ENCODE peak calls at places on chromosomes 4 and X, in four cellular contexts. A is HCT116, P is sigmoid colon, Z is transverse colon. B is an unnamed sample.

GRCh38 chrX:10239611-10240064 is 82.9 kb downstream of the CLCN4 start:
- DNase-seq in A (no peak), Z (no peak), P (peak), B (no peak)

GRCh38 chrX:106220177-106220576 is 52.1 kb downstream of the PWWP3B start:
- DNase-seq in Z (no peak), P (no peak), A (no peak), B (no peak)

GRCh38 chr4:147479376-147479775 is 1.5 kb upstream of the EDNRA start:
- DNase-seq in P (no peak), Z (no peak), A (no peak), B (no peak)

GRCh38 chrX:153494541-153495361 is at the start of gene BGN:
- DNase-seq in P (no peak), A (no peak), Z (no peak), B (no peak)

GRCh38 chr4:83644677-83645639 is 109.0 kb downstream of the GPAT3 start:
- DNase-seq in Z (no peak), P (no peak), A (peak), B (peak)

GRCh38 chr4:160136021-160136420 is 1033.1 kb downstream of the RAPGEF2 start:
- DNase-seq in A (no peak), Z (no peak), P (no peak), B (no peak)

GRCh38 chrX:19798423-19798822 is 89.0 kb downstream of the SH3KBP1 start:
- DNase-seq in P (no peak), Z (no peak), A (no peak), B (no peak)

GRCh38 chr4:79224777-79225104 is 101.1 kb downstream of the NAA11 start:
- DNase-seq in A (no peak), P (no peak), Z (no peak), B (no peak)

GRCh38 chr4:47703008-47703407 is 134.9 kb downstream of the CORIN start:
- DNase-seq in Z (no peak), P (no peak), A (no peak), B (no peak)
- H3K4me3 ChIP-seq in Z (no peak), P (no peak), A (no peak), B (no peak)

GRCh38 chrX:107701493-107702121 is 73.3 kb downstream of the PRPS1 start:
- DNase-seq in Z (no peak), A (no peak), P (peak), B (no peak)

GRCh38 chrX:107704181-107704580 is 71.4 kb downstream of the TSC22D3 start:
- DNase-seq in P (no peak), Z (no peak), A (no peak), B (no peak)

GRCh38 chrX:107699611-107700010 is 71.3 kb downstream of the PRPS1 start:
- DNase-seq in A (no peak), P (peak), Z (no peak), B (no peak)

GRCh38 chrX:107700802-107701201 is 72.5 kb downstream of the PRPS1 start:
- DNase-seq in A (no peak), P (no peak), Z (no peak), B (no peak)

DNA sequence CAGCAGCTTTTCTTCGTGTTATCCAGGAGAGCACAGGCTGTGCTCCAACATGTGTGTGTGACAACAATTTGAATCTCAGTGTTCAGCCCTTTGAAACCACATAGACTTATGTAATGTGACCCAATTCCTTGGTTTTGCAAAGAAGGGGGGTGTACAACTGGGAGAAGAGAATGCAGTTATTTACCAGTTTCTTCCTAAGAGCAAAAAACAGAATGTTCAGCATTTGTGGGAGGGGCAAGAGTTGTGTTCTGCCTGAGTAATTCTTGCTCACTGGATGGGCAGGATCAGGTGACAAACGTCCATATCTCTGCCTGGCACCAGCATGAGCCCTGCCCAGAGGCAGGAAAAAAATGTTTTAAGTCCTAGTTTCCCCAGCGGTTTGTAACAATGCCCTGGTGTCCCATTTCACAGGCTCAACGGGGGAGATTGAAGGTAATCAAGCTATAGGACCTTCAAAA is 72.0 kb downstream of the PRPS1 start:
- DNase-seq in P (peak), A (no peak), Z (no peak), B (no peak)
- TF ChIP-seq POLR2AphosphoS5 in P (peak), A (no peak), Z (peak), B (no peak)

DNA sequence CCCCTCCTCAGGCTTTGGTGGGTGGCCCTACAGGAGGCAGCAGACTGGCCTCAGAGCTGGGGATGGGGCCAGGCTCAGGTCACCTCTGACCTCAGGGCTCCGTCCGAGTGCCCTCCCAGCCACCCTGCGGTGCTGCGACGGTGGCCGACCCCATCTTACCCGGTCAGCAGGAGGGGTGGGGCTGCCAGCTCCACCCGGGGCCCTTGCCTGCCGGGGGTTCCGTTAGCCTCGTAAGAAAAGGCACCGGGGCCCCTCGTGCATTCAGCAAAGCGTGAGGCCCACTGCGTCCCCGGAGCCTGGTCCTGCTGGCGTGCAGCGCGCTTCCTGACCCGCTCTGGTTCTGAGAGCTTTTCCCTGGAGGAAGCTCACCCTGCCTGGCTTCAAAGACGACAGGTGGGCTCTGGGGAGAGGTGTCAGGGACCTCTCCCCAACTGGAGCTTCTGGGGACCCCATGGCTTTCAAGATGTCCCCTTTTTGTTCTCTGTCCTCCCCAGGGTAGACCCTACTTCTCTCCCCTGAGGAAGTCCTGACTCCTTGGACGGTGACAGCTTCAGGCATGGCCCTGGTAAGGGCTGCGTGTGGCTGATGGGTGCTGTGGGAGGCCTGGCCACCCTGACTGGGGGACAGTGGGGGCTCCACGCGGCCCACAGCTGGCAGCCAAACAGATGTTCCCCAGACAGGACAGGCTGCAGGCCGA is 15.9 kb downstream of the FGFRL1 start:
- DNase-seq in P (no peak), A (no peak), Z (no peak), B (no peak)
- H3K27ac ChIP-seq in P (no peak), A (no peak), Z (no peak), B (no peak)

DNA sequence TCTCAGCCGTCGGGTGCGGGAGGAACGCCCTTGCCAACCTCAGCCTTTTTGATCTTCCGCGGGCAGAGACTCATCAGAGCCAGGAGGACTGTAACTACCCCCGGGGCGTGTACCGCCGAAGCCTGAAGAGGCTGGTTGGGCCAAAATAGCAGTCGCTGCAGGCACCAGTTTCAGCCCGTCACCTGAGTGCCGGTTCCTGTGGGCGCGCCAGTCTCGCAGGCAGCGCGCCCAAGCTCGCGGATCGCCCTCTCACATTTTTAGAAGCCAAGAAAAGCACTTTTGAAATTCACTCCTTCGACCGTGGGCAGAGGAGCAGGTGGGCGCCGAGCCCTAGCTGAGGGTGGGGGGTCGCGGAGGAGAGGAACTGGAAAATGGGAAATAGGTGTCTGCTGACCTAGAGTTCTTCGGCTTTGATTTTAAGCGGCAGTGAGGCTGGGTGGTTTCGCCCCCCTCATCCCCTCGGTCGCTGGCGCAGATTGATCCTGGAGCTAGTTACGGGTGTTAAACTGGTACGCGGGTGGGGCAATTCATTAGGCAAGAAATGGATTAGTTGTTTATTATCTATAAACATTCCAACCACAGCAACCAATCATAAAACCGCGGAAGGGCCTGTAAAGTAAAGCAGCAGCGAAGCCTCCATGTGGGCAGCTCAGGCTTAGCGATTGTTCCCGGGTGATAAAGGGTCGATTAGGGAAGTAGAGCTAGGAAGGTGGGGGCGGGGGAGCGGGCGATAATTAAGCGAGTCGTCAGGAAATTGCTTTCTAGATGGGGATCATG is 69.2 kb downstream of the FBXO8 start:
- DNase-seq in P (no peak), Z (no peak), A (no peak), B (no peak)
- H3K4me3 ChIP-seq in P (peak), Z (no peak), A (no peak), B (no peak)

GRCh38 chr4:88251914-88252313 is 32.4 kb downstream of the PPM1K start:
- DNase-seq in P (no peak), A (no peak), Z (no peak), B (no peak)

GRCh38 chr4:88255111-88255510 is 29.2 kb downstream of the PPM1K start:
- DNase-seq in Z (no peak), A (no peak), P (no peak), B (no peak)

DNA sequence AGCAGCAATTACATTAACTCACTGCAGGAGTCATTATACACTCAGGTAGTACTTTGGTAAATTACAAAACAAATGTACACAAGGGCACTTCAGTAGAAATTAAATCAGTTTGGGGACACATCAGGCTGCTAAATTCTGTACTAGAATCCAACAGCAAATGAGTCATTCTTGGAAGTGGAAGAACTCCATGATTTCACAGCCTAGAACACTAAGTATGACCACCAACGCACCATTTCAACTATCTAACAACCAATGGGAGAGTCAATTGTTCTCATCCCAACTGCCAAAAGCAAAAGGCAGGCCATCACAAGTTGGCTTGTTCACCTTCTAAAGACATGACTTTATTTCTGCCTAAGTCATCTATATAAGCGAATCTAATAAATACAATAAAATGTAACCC is 26.6 kb downstream of the PPM1K start:
- DNase-seq in P (no peak), A (no peak), Z (no peak), B (no peak)
- TF ChIP-seq POLR2AphosphoS5 in P (no peak), A (no peak), Z (no peak), B (no peak)

GRCh38 chr4:156974264-156974663 is 2.7 kb upstream of the PDGFC start:
- DNase-seq in Z (no peak), A (no peak), P (no peak), B (no peak)
- H3K27ac ChIP-seq in Z (no peak), A (no peak), P (no peak), B (no peak)

GRCh38 chr4:104425003-104425402 is 69.7 kb downstream of the CXXC4 start:
- DNase-seq in P (no peak), A (no peak), Z (no peak), B (no peak)
- H3K4me3 ChIP-seq in P (peak), A (no peak), Z (no peak), B (peak)